ENCODE peak calls at places on chromosomes 1 and 21, in ten cellular contexts. U, J, P, D, E, K, W, R, S and C are unnamed samples.

GRCh38 chr21:43333301-43334062 is 93.4 kb downstream of the SIK1 start:
- DNase-seq in J (peak; percentile 90), U (peak; percentile 38), D (peak; percentile 96), S (peak; percentile 82), W (peak; percentile 31), R (peak; percentile 92), P (peak; percentile 47), E (peak; percentile 76), K (no peak), C (peak; percentile 54)

GRCh38 chr1:75136921-75137641 is 2.9 kb downstream of the LHX8 start:
- DNase-seq in S (peak; percentile 68), E (no peak), J (no peak), R (peak; percentile 6), D (no peak), U (no peak), P (no peak), K (peak; percentile 61), W (no peak), C (no peak)

GRCh38 chr1:223738465-223739365 is 26.4 kb downstream of the CAPN2 start:
- DNase-seq in W (no peak), R (no peak), J (no peak), K (no peak), U (no peak), D (no peak), E (peak; percentile 57), P (peak; percentile 40), S (no peak), C (no peak)

GRCh38 chr1:38527373-38527966 is 332.1 kb downstream of the RRAGC start:
- DNase-seq in D (no peak), E (peak; percentile 69), U (no peak), W (no peak), J (no peak), S (no peak), P (no peak), R (no peak), K (no peak), C (peak; percentile 6)

GRCh38 chr21:35021546-35021945 is 27.6 kb downstream of the RUNX1 start:
- DNase-seq in W (no peak), K (no peak), S (no peak), E (no peak), P (no peak), J (no peak), R (no peak), U (no peak), D (no peak), C (no peak)

GRCh38 chr1:161962094-161962887 is 61.4 kb downstream of the OLFML2B start:
- DNase-seq in K (no peak), W (no peak), U (no peak), S (peak; percentile 87), J (peak; percentile 88), P (no peak), D (peak; percentile 87), E (no peak), R (peak; percentile 91), C (peak; percentile 60)

GRCh38 chr1:224513787-224514209 is 79.2 kb upstream of the WDR26 start:
- DNase-seq in U (peak; percentile 82), R (peak; percentile 65), K (peak; percentile 88), E (peak; percentile 84), D (peak; percentile 74), J (peak; percentile 50), P (peak; percentile 90), S (peak; percentile 96), W (peak; percentile 87), C (peak; percentile 76)

GRCh38 chr1:86503477-86504129 is 34.9 kb downstream of the CLCA1 start:
- DNase-seq in J (no peak), U (peak; percentile 56), R (no peak), P (no peak), D (peak; percentile 18), K (peak; percentile 77), S (no peak), W (peak; percentile 62), E (peak; percentile 79), C (peak; percentile 9)

GRCh38 chr1:118485757-118486156 is 300.7 kb upstream of the SPAG17 start:
- DNase-seq in J (no peak), U (no peak), P (no peak), W (no peak), R (no peak), E (no peak), K (no peak), D (no peak), S (peak; percentile 0), C (no peak)

GRCh38 chr1:212916395-212917133 is 33.8 kb upstream of the VASH2 start:
- DNase-seq in R (peak; percentile 63), S (no peak), J (peak; percentile 49), K (no peak), D (peak; percentile 22), W (peak; percentile 42), E (peak; percentile 61), U (peak; percentile 44), P (no peak), C (no peak)

GRCh38 chr21:45153358-45154318 is 79.3 kb downstream of the ADARB1 start:
- DNase-seq in W (no peak), D (peak; percentile 70), E (no peak), S (peak; percentile 55), K (peak; percentile 58), U (no peak), R (peak; percentile 80), J (peak; percentile 76), P (no peak), C (no peak)

GRCh38 chr1:152783095-152783494 is 3.0 kb upstream of the LCE1E start:
- DNase-seq in E (no peak), K (no peak), W (no peak), S (no peak), D (no peak), J (no peak), U (no peak), R (no peak), P (no peak), C (no peak)
- H3K9me3 ChIP-seq in E (no peaks in the 10 kb centered on the region), K (no peaks in the 10 kb centered on the region), W (no peaks in the 10 kb centered on the region), S (no peaks in the 10 kb centered on the region), D (no peaks in the 10 kb centered on the region), J (no peaks in the 10 kb centered on the region), U (no peaks in the 10 kb centered on the region), R (no peaks in the 10 kb centered on the region), P (no peaks in the 10 kb centered on the region), C (no peaks in the 10 kb centered on the region)

GRCh38 chr1:197927908-197928665 is 10.9 kb downstream of the LHX9 start:
- DNase-seq in E (no peak), J (no peak), D (no peak), K (no peak), S (no peak), W (no peak), P (no peak), R (no peak), U (no peak), C (no peak)

GRCh38 chr1:197924516-197925123 is 7.4 kb downstream of the LHX9 start:
- DNase-seq in J (peak; percentile 26), E (no peak), P (peak; percentile 55), U (no peak), W (no peak), R (peak; percentile 46), K (no peak), D (peak; percentile 61), S (peak; percentile 72), C (peak; percentile 52)

GRCh38 chr1:197933647-197934046 is 16.5 kb downstream of the LHX9 start:
- DNase-seq in P (no peak), S (peak; percentile 29), K (no peak), D (no peak), E (no peak), R (no peak), J (no peak), W (no peak), U (no peak), C (no peak)

GRCh38 chr1:197933016-197933415 is 15.8 kb downstream of the LHX9 start:
- DNase-seq in R (no peak), K (no peak), E (no peak), S (no peak), J (no peak), W (no peak), P (no peak), D (no peak), U (no peak), C (no peak)

DNA sequence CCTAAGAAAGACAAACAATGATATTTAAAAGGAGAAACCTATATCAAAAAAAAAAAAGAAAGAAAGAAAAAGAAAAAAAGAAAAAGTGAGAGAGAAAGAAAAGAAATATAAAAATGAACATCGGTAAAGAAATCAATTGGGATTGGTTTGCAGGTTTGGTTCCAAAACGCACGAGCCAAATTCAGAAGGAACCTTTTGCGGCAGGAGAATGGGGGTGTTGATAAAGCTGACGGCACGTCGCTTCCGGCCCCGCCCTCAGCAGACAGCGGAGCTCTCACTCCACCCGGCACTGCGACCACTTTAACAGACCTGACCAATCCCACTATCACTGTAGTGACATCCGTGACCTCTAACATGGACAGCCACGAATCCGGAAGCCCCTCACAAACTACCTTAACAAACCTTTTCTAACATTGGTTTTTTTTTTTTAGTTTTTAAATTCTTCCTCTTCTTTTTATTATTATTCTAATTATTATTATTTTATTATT is 11.7 kb downstream of the LHX9 start:
- DNase-seq in K (no peak), D (no peak), E (no peak), J (no peak), U (no peak), W (no peak), R (no peak), S (no peak), P (no peak), C (no peak)
- H3K4me3 ChIP-seq in K (no peak overlapping the region), D (peak overlapping the region; percentile 45), E (no peak overlapping the region), J (peak overlapping the region; percentile 56), U (no peak overlapping the region), W (no peak overlapping the region), R (peak overlapping the region; percentile 20), S (peak overlapping the region; percentile 74), P (no peak overlapping the region), C (no peak overlapping the region)

GRCh38 chr1:71364236-71364635 is 283.4 kb upstream of the ZRANB2 start:
- DNase-seq in P (no peak), S (peak; percentile 40), R (peak; percentile 44), W (no peak), K (no peak), D (peak; percentile 5), J (peak; percentile 18), E (no peak), U (no peak), C (no peak)

GRCh38 chr1:71365451-71365850 is 284.6 kb upstream of the ZRANB2 start:
- DNase-seq in R (peak; percentile 27), P (no peak), D (peak; percentile 26), W (no peak), S (no peak), J (peak; percentile 15), K (no peak), E (no peak), U (no peak), C (no peak)
- H3K9me3 ChIP-seq in R (no peaks in the 10 kb centered on the region), P (no peaks in the 10 kb centered on the region), D (no peaks in the 10 kb centered on the region), W (peaks cover 4% of the 10 kb centered on the region), S (no peaks in the 10 kb centered on the region), J (no peaks in the 10 kb centered on the region), K (no peaks in the 10 kb centered on the region), E (no peaks in the 10 kb centered on the region), U (no peaks in the 10 kb centered on the region), C (no peaks in the 10 kb centered on the region)

GRCh38 chr1:152048641-152048970 is 11.8 kb upstream of the S100A11 start:
- DNase-seq in E (no peak), D (no peak), P (no peak), J (no peak), R (no peak), S (no peak), W (no peak), U (no peak), K (no peak), C (no peak)
- H3K4me3 ChIP-seq in E (no peak overlapping the region), D (no peak overlapping the region), P (no peak overlapping the region), J (peak overlapping the region; percentile 22), R (peak overlapping the region; percentile 52), S (peak overlapping the region; percentile 70), W (peak overlapping the region; percentile 8), U (peak overlapping the region; percentile 43), K (peak overlapping the region; percentile 27), C (no peak overlapping the region)